ENCODE peak calls at places on chromosomes 1 and 21, in five cellular contexts. One of them, this sample, is unnamed. For H3K4me1 and H3K27me3, the result is how much of the 10 kb centered on the place peaks cover.

GRCh38 chr1:232553050-232553754 is 76.7 kb downstream of the SIPA1L2 start:
- DNase-seq in adrenal gland: peak
- DNase-seq in adipocyte: peak
- DNase-seq in colonic mucosa: peak
- DNase-seq in cardiac muscle cell: peak
- DNase-seq in this sample: no peak

GRCh38 chr1:66532798-66533783 is 862 bp upstream of the SGIP1 start:
- DNase-seq in adrenal gland: no peak
- DNase-seq in adipocyte: peak
- DNase-seq in colonic mucosa: no peak
- DNase-seq in cardiac muscle cell: no peak
- DNase-seq in this sample: no peak

GRCh38 chr1:58162952-58163550 is 383.5 kb downstream of the OMA1 start:
- DNase-seq in adrenal gland: peak
- DNase-seq in adipocyte: peak
- DNase-seq in colonic mucosa: peak
- DNase-seq in cardiac muscle cell: peak
- DNase-seq in this sample: peak

GRCh38 chr1:15523104-15523921 is 702 bp downstream of the CASP9 start:
- DNase-seq in adrenal gland: peak
- DNase-seq in adipocyte: peak
- DNase-seq in colonic mucosa: peak
- DNase-seq in cardiac muscle cell: no peak
- DNase-seq in this sample: no peak

GRCh38 chr1:98030483-98030882 is 109.6 kb upstream of the DPYD start:
- DNase-seq in adrenal gland: no peak
- DNase-seq in adipocyte: no peak
- DNase-seq in colonic mucosa: no peak
- DNase-seq in cardiac muscle cell: no peak
- DNase-seq in this sample: no peak

GRCh38 chr1:181767001-181767708 is 283.8 kb downstream of the CACNA1E start:
- DNase-seq in adrenal gland: no peak
- DNase-seq in adipocyte: no peak
- DNase-seq in colonic mucosa: no peak
- DNase-seq in cardiac muscle cell: no peak
- DNase-seq in this sample: no peak

GRCh38 chr1:200279810-200280411 is 129.9 kb downstream of the ZNF281 start:
- DNase-seq in adrenal gland: peak
- DNase-seq in adipocyte: peak
- DNase-seq in colonic mucosa: peak
- DNase-seq in cardiac muscle cell: peak
- DNase-seq in this sample: peak

GRCh38 chr1:171852273-171852672 is 11.0 kb downstream of the DNM3 start:
- DNase-seq in adrenal gland: no peak
- DNase-seq in adipocyte: peak
- DNase-seq in colonic mucosa: no peak
- DNase-seq in cardiac muscle cell: no peak
- DNase-seq in this sample: no peak

GRCh38 chr1:54275349-54275748 is 75.4 kb downstream of the MRPL37 start:
- DNase-seq in adrenal gland: peak
- DNase-seq in adipocyte: peak
- DNase-seq in colonic mucosa: no peak
- DNase-seq in cardiac muscle cell: no peak
- DNase-seq in this sample: no peak

DNA sequence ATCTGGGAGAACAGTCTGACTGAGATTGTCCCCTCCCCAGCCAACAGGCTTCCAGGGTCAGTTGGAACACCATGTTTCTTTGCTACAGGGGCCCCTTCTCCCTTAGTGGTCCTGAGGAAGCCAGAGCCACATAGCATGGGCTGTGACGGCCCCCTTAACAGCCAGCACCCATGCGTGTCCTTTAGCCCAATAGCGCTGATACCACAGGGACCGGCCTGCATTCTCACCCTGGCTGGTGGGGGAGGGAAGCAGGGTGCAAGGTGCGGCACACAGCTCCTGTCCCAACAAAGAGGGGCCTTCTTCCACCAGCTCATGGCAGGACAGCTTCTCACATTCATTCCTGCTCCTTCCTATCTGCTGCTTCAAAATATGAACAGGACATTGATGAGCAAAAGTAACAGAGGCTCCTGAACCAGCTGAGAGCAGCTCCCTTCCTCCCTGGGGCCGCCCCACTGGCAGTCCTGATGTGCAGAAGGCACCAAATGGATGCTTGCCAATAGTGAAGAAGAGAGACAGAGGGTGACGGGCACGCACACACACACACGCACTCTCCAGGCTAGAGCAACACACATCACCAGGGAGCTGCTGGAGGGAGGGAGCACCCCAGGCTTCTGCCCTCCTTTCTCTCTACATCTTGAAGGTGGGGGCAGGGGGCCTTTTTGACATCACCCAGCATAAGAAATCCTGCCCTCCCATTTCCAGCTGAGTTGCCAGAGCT is 99.4 kb downstream of the CRYAA start:
- DNase-seq in adrenal gland: no peak
- DNase-seq in adipocyte: no peak
- DNase-seq in colonic mucosa: no peak
- DNase-seq in cardiac muscle cell: no peak
- DNase-seq in this sample: no peak
- H3K4me1 ChIP-seq in adrenal gland: under half
- H3K4me1 ChIP-seq in adipocyte: under half
- H3K4me1 ChIP-seq in colonic mucosa: under half
- H3K4me1 ChIP-seq in cardiac muscle cell: under half
- H3K4me1 ChIP-seq in this sample: under half

GRCh38 chr1:156444407-156445001 is 56.1 kb downstream of the MEF2D start:
- DNase-seq in adrenal gland: no peak
- DNase-seq in adipocyte: peak
- DNase-seq in colonic mucosa: no peak
- DNase-seq in cardiac muscle cell: peak
- DNase-seq in this sample: no peak

GRCh38 chr1:156451486-156452184 is 48.9 kb downstream of the MEF2D start:
- DNase-seq in adrenal gland: no peak
- DNase-seq in adipocyte: no peak
- DNase-seq in colonic mucosa: no peak
- DNase-seq in cardiac muscle cell: no peak
- DNase-seq in this sample: no peak

GRCh38 chr1:156448134-156448967 is 52.2 kb downstream of the MEF2D start:
- DNase-seq in adrenal gland: no peak
- DNase-seq in adipocyte: no peak
- DNase-seq in colonic mucosa: no peak
- DNase-seq in cardiac muscle cell: no peak
- DNase-seq in this sample: no peak

GRCh38 chr1:156440689-156441437 is 59.7 kb downstream of the MEF2D start:
- DNase-seq in adrenal gland: no peak
- DNase-seq in adipocyte: no peak
- DNase-seq in colonic mucosa: no peak
- DNase-seq in cardiac muscle cell: no peak
- DNase-seq in this sample: no peak

GRCh38 chr1:156445789-156446263 is 54.7 kb downstream of the MEF2D start:
- DNase-seq in adrenal gland: peak
- DNase-seq in adipocyte: peak
- DNase-seq in colonic mucosa: peak
- DNase-seq in cardiac muscle cell: peak
- DNase-seq in this sample: peak
- H3K27me3 ChIP-seq in adrenal gland: under half
- H3K27me3 ChIP-seq in adipocyte: under half
- H3K27me3 ChIP-seq in colonic mucosa: under half
- H3K27me3 ChIP-seq in cardiac muscle cell: under half
- H3K27me3 ChIP-seq in this sample: under half

DNA sequence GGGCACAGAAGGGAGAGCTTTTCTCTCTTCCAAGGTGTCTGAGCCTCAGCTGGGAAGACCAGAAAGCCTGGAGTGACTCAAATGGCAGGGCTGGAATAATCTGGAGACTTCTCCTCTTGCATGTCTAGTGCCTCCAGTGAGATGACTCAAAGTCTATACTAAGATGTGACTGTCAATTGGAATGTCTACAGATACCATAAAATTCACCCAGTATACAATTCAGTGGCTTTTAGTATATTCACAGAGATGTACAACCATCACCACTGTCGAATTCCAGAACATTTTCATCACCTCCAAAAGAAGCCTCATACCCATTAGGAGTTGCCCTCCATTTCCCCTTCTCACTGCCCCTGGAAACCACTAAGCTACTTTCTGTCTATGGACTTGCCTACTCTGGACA is 47.9 kb upstream of the CNN3 start:
- DNase-seq in adrenal gland: peak
- DNase-seq in adipocyte: peak
- DNase-seq in colonic mucosa: no peak
- DNase-seq in cardiac muscle cell: no peak
- DNase-seq in this sample: no peak
- H3K4me1 ChIP-seq in adrenal gland: under half
- H3K4me1 ChIP-seq in adipocyte: under half
- H3K4me1 ChIP-seq in colonic mucosa: under half
- H3K4me1 ChIP-seq in cardiac muscle cell: under half
- H3K4me1 ChIP-seq in this sample: under half

DNA sequence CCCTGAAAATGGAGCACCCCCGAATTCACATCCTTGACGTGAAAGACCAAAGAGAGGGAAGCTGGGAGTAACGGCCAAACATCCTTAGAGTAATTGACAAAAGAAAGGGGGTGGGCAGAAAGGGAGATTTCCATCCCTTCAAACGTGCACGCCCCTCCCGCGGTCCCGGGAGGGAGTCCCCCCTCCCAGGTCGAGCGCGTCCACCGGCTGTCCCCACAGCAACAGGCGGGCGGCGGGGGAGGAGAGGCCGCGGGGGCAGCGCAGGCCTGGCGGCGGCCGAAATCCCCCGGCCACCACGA is 5.3 kb upstream of the PROX1 start:
- DNase-seq in adrenal gland: no peak
- DNase-seq in adipocyte: no peak
- DNase-seq in colonic mucosa: no peak
- DNase-seq in cardiac muscle cell: no peak
- DNase-seq in this sample: no peak
- H3K27me3 ChIP-seq in adrenal gland: under half
- H3K27me3 ChIP-seq in adipocyte: half or more
- H3K27me3 ChIP-seq in colonic mucosa: under half
- H3K27me3 ChIP-seq in cardiac muscle cell: under half
- H3K27me3 ChIP-seq in this sample: half or more

DNA sequence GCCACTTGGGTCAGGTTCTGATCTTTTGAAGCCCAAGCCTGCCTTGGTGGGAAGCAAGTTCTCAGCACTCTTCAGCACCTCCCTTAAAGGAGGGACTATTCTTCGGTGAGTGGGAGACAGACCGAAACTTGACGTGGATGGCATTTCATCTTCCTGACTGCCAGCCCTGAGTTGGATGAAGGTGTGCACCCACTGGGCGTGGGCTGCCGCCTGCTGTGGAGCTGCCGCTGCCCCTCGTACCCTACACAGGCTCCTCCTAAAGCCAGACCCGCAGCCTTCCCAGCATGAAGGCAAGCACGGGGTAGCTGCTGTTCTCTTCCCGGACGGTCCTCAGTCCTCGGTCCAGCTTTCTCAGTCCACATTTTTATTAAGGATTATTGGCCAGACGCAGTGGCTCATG is 84.2 kb downstream of the SLC66A1 start:
- DNase-seq in adrenal gland: no peak
- DNase-seq in adipocyte: no peak
- DNase-seq in colonic mucosa: no peak
- DNase-seq in cardiac muscle cell: no peak
- DNase-seq in this sample: no peak
- H3K4me1 ChIP-seq in adrenal gland: under half
- H3K4me1 ChIP-seq in adipocyte: under half
- H3K4me1 ChIP-seq in colonic mucosa: under half
- H3K4me1 ChIP-seq in cardiac muscle cell: under half
- H3K4me1 ChIP-seq in this sample: half or more

GRCh38 chr1:223478606-223479005 is 85.4 kb downstream of the CCDC185 start:
- DNase-seq in adrenal gland: no peak
- DNase-seq in adipocyte: no peak
- DNase-seq in colonic mucosa: no peak
- DNase-seq in cardiac muscle cell: no peak
- DNase-seq in this sample: no peak
- H3K27me3 ChIP-seq in adrenal gland: under half
- H3K27me3 ChIP-seq in adipocyte: half or more
- H3K27me3 ChIP-seq in colonic mucosa: under half
- H3K27me3 ChIP-seq in cardiac muscle cell: under half
- H3K27me3 ChIP-seq in this sample: under half